ENCODE peak calls at places on chromosomes 13 and 19, in nine cellular contexts. K, L, X, Z, H, N, F, T and A are unnamed samples.

GRCh38 chr13:83845121-83845520 is 37.2 kb downstream of the SLITRK1 start:
- DNase-seq in H (peak), N (no peak), K (no peak), Z (no peak), X (no peak), L (no peak), T (no peak), F (no peak), A (no peak)

GRCh38 chr19:18650048-18650435 is 13.2 kb downstream of the KLHL26 start:
- DNase-seq in K (no peak), L (peak), X (no peak), Z (no peak), H (no peak), T (no peak), F (no peak), N (no peak), A (peak)

GRCh38 chr13:34076943-34077703 is 259.2 kb downstream of the RFC3 start:
- DNase-seq in Z (peak), K (no peak), H (peak), N (peak), X (no peak), L (peak), T (no peak), F (peak), A (peak)

GRCh38 chr13:73001971-73002370 is 56.8 kb upstream of the KLF5 start:
- DNase-seq in K (no peak), L (no peak), H (no peak), X (no peak), T (no peak), N (peak), F (no peak), Z (no peak), A (no peak)

GRCh38 chr19:39052243-39052746 is 19.9 kb upstream of the FBXO27 start:
- DNase-seq in K (peak), N (peak), X (peak), F (no peak), H (no peak), T (no peak), Z (peak), L (peak), A (peak)

GRCh38 chr13:79490846-79491245 is 9.9 kb downstream of the NDFIP2 start:
- DNase-seq in F (no peak), L (no peak), X (no peak), N (no peak), K (no peak), H (no peak), Z (peak), T (no peak), A (peak)

GRCh38 chr19:18541992-18542935 is 1.1 kb downstream of the FKBP8 start:
- DNase-seq in F (no peak), T (no peak), K (no peak), X (no peak), H (no peak), L (no peak), N (no peak), Z (no peak), A (no peak)

GRCh38 chr19:39083983-39084731 is at the start of gene ACP7:
- DNase-seq in F (no peak), T (no peak), L (no peak), X (no peak), K (peak), H (no peak), Z (no peak), N (no peak), A (no peak)

GRCh38 chr19:55391702-55392615 is 6.2 kb downstream of the RPL28 start:
- DNase-seq in F (no peak), H (no peak), N (no peak), X (no peak), T (no peak), L (no peak), Z (no peak), K (no peak), A (peak)

GRCh38 chr19:7605490-7606222 is 10.0 kb downstream of the CAMSAP3 start:
- DNase-seq in L (no peak), T (peak), H (no peak), X (peak), N (peak), F (no peak), Z (peak), K (peak), A (peak)

GRCh38 chr19:3665681-3666544 is 34.4 kb downstream of the PIP5K1C start:
- DNase-seq in K (peak), T (no peak), Z (peak), N (peak), H (no peak), F (peak), X (peak), L (no peak), A (no peak)

GRCh38 chr19:21750586-21751128 is 16.7 kb downstream of the ZNF100 start:
- DNase-seq in X (no peak), Z (no peak), T (no peak), N (no peak), H (no peak), F (no peak), L (no peak), K (no peak), A (no peak)